ENCODE peak calls at places on chromosome 17, in five cellular contexts. T is A549, P is K562, X is HepG2, C is GM12878. K is an unnamed sample.

GRCh38 chr17:155576-155975 is 18.2 kb downstream of the SCGB1C2 start:
- DNase-seq in T (no peak), P (no peak), X (no peak), C (no peak), K (no peak)

GRCh38 chr17:43769859-43770258 is 8.9 kb downstream of the DUSP3 start:
- DNase-seq in T (no peak), P (no peak), X (no peak), C (no peak), K (no peak)

GRCh38 chr17:4892499-4893221 is 6.7 kb upstream of the C17orf107 start:
- DNase-seq in T (no peak), P (no peak), X (no peak), C (no peak), K (no peak)

GRCh38 chr17:80649672-80650338 is 105.2 kb downstream of the RPTOR start:
- DNase-seq in T (peak; percentile 67), P (peak; percentile 54), X (peak; percentile 77), C (no peak), K (peak; percentile 77)

GRCh38 chr17:2929881-2930533 is 133.4 kb downstream of the OR1D5 start:
- DNase-seq in T (peak; percentile 83), P (peak; percentile 74), X (peak; percentile 29), C (no peak), K (peak; percentile 89)

GRCh38 chr17:4184811-4185210 is 41.8 kb downstream of the CYB5D2 start:
- DNase-seq in T (no peak), P (no peak), X (no peak), C (no peak), K (no peak)

GRCh38 chr17:27893834-27894503 is 804 bp upstream of the LYRM9 start:
- DNase-seq in T (no peak), P (peak; percentile 54), X (no peak), C (no peak), K (no peak)

GRCh38 chr17:73792994-73793393 is 148.7 kb upstream of the SDK2 start:
- DNase-seq in T (no peak), P (no peak), X (no peak), C (no peak), K (no peak)

GRCh38 chr17:55292094-55292493 is 27.3 kb downstream of the HLF start:
- DNase-seq in T (no peak), P (no peak), X (no peak), C (no peak), K (no peak)

GRCh38 chr17:68576811-68577551 is 24.2 kb downstream of the FAM20A start:
- DNase-seq in T (no peak), P (no peak), X (no peak), C (no peak), K (no peak)

GRCh38 chr17:66805567-66805966 is 29.4 kb upstream of the CACNG5 start:
- DNase-seq in T (no peak), P (no peak), X (no peak), C (no peak), K (no peak)

GRCh38 chr17:67223924-67224323 is 21.1 kb downstream of the HELZ start:
- DNase-seq in T (peak; percentile 41), P (peak; percentile 58), X (peak; percentile 18), C (no peak), K (no peak)

GRCh38 chr17:75250009-75250471 is 11.4 kb downstream of the GGA3 start:
- DNase-seq in T (no peak), P (no peak), X (no peak), C (peak; percentile 79), K (no peak)

GRCh38 chr17:57943140-57943539 is 12.1 kb downstream of the CUEDC1 start:
- DNase-seq in T (no peak), P (no peak), X (no peak), C (no peak), K (no peak)

GRCh38 chr17:1485311-1485747 is 7.2 kb downstream of the MYO1C start:
- DNase-seq in T (peak; percentile 48), P (peak; percentile 34), X (peak; percentile 12), C (no peak), K (peak; percentile 73)

GRCh38 chr17:12519956-12520594 is 145.6 kb upstream of the MYOCD start:
- DNase-seq in T (no peak), P (no peak), X (no peak), C (no peak), K (no peak)

GRCh38 chr17:75036643-75037268 is 10.0 kb downstream of the ATP5PD start:
- DNase-seq in T (peak; percentile 93), P (peak; percentile 75), X (no peak), C (no peak), K (peak; percentile 53)

GRCh38 chr17:67514998-67515397 is 137.9 kb downstream of the PITPNC1 start:
- DNase-seq in T (no peak), P (no peak), X (no peak), C (no peak), K (no peak)

GRCh38 chr17:62064029-62064790 is 868 bp downstream of the MED13 start:
- DNase-seq in T (peak; percentile 28), P (no peak), X (no peak), C (no peak), K (no peak)

GRCh38 chr17:55720917-55721836 is 1.5 kb downstream of the TMEM100 start:
- DNase-seq in T (no peak), P (no peak), X (no peak), C (no peak), K (no peak)

GRCh38 chr17:28247671-28248556 is 71.1 kb upstream of the TMEM97 start:
- DNase-seq in T (no peak), P (peak; percentile 23), X (no peak), C (no peak), K (peak; percentile 43)

GRCh38 chr17:53919356-53919755 is 96.6 kb downstream of the KIF2B start:
- DNase-seq in T (no peak), P (no peak), X (no peak), C (no peak), K (no peak)

GRCh38 chr17:6862822-6863221 is 31.3 kb upstream of the TEKT1 start:
- DNase-seq in T (no peak), P (no peak), X (no peak), C (no peak), K (no peak)

GRCh38 chr17:82328141-82328993 is 5.2 kb downstream of the SECTM1 start:
- DNase-seq in T (no peak), P (no peak), X (peak; percentile 87), C (no peak), K (no peak)

GRCh38 chr17:31808521-31808920 is 50.5 kb downstream of the COPRS start:
- DNase-seq in T (no peak), P (no peak), X (no peak), C (no peak), K (no peak)

DNA sequence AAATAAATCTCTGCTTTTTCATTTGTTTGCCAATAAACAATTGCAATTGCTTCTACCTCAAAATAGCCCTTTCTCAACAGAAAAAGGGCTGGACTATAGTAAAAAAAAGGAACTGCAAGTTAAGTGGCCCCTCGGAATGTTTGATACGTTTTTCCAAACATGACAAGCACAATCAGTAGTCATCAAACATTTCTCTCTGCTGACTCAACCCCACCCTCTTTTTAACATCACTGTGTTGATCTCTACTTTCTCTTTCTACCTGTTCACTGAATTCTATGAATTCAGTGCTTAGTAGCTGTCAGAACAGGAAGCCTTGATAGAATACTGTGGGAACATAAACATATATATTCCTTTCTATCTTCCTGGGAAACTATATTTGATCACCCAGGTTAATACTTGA is 116.5 kb upstream of the AXIN2 start:
- DNase-seq in T (no peak), P (no peak), X (peak; percentile 56), C (no peak), K (no peak)
- TF ChIP-seq ESRRA in T (no peak), P (no peak), X (no peak), C (no peak), K (no peak)

DNA sequence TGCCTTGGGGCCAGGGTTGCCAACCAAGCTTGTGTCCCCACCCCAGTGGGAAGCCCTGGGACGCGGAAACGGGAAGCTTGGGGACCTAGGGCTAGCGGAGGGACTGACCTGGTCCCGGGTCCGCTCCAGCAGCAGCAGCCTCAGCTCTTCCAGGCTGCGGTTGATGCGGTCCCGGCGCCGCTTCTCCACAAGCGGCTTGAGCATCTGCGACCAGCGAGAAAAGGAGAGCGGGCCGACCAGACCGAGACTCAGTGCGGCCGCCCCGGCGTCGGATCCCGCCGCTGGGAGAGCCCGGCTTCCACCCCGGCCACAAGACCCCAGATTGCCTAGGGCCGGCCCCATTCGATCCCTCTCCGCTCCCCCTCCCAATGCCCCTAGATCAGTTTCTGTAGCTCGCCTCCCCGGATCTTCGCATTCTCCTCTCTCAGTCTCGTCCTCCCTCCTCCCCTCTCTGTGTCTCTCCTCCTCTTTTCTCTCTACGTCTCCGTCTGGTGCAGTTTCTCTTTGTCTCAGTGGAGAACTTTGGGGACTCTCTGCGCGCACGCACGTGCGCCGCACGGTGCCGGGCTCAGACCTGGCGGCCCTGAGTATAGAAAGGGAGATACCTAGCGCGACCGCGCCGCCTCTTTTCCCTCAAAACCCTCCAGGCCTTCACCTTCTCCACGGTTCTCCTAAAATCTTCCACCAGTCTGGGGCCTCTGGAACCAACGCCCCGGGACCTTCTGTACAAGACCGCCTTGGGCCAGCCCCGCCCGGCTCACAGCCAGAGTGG is 797 bp downstream of the HES7 start:
- DNase-seq in T (peak; percentile 39), P (no peak), X (no peak), C (no peak), K (peak; percentile 35)
- TF ChIP-seq ESRRA in T (no peak), P (no peak), X (no peak), C (no peak), K (no peak)

GRCh38 chr17:15332338-15332737 is 9.1 kb downstream of the TEKT3 start:
- DNase-seq in T (no peak), P (no peak), X (no peak), C (no peak), K (peak; percentile 66)
- TF ChIP-seq ESRRA in T (no peak), P (no peak), X (no peak), C (no peak), K (no peak)

GRCh38 chr17:40100419-40100668 is at the start of gene NR1D1:
- DNase-seq in T (no peak), P (peak; percentile 25), X (no peak), C (no peak), K (no peak)

GRCh38 chr17:40099627-40100418 is 566 bp downstream of the NR1D1 start:
- DNase-seq in T (no peak), P (no peak), X (no peak), C (no peak), K (no peak)

GRCh38 chr17:40103082-40103741 is 2.8 kb upstream of the NR1D1 start:
- DNase-seq in T (no peak), P (no peak), X (no peak), C (no peak), K (peak; percentile 24)

GRCh38 chr17:40100669-40101366 is 429 bp upstream of the NR1D1 start:
- DNase-seq in T (peak; percentile 99), P (peak; percentile 82), X (peak; percentile 99), C (peak; percentile 82), K (peak; percentile 97)

DNA sequence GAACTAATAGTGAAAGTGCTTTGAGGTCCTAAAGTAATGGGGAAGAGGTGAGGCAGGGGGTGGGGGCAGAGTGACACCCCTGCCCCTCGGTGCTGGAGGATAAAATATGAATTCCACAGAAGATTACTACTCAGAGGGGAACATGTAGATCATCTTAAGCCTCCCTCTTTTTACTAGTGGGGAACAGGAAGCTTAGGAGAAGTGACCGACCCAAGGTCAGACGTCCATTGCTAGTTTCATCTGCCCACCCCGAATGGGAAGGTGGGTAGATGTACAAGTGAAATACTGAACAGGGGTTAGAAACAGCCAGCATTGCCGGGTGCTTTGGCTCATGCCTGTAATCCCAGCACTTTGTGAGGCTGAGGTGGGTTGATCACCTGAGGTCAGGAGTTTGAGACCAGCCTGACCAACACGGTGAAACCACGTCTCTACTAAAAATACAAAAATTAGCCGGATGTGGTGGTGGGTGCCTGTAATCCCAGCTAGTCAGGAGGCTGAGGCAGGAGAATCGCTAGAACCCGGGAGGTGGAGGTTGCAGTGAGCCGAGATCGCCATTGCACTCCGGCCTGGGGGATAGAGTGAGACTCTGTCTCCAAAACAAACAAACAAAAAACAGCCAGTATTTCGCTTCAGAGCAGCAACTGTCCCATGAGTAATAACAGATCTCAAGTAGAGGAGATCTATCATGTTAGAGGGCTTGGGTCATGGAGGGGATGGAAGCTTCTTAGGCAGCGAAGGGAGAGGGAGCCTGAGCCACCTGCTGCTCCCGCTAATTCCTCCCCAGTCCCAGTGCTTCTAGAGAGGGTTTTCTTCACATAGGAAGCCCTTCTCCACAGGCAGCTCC is 1.2 kb upstream of the NR1D1 start:
- DNase-seq in T (no peak), P (no peak), X (no peak), C (no peak), K (no peak)
- TF ChIP-seq ESRRA in T (no peak), P (peak; percentile 1), X (no peak), C (no peak), K (no peak)

K was measured in WTC11.